ENCODE peak calls at places on chromosome 17, in six cellular contexts. N is gastrocnemius medialis, C is stromal cell of bone marrow, K is left ventricle myocardium superior, D is cardiac fibroblast, G is C1 segment of cervical spinal cord. L is an unnamed sample.

GRCh38 chr17:75940727-75941441 is at the start of gene FBF1:
- DNase-seq in N (peak; percentile 93), C (peak; percentile 92), K (peak; percentile 96), D (peak; percentile 93), G (peak; percentile 94), L (peak; percentile 94)

GRCh38 chr17:81487487-81488275 is 24.9 kb downstream of the ACTG1 start:
- DNase-seq in N (peak; percentile 73), C (peak; percentile 54), K (peak; percentile 93), D (peak; percentile 68), G (peak; percentile 54), L (peak; percentile 62)

GRCh38 chr17:48012151-48012520 is 25.5 kb downstream of the COPZ2 start:
- DNase-seq in N (no peak), C (no peak), K (peak; percentile 68), D (no peak), G (no peak), L (peak; percentile 37)

GRCh38 chr17:81948635-81949378 is 1.8 kb upstream of the MYADML2 start:
- DNase-seq in N (no peak), C (no peak), K (no peak), D (no peak), G (no peak), L (no peak)

GRCh38 chr17:37312137-37312923 is 63.5 kb upstream of the C17orf78 start:
- DNase-seq in N (no peak), C (no peak), K (no peak), D (peak; percentile 19), G (no peak), L (no peak)

GRCh38 chr17:61168506-61168905 is 231.1 kb upstream of the TBX2 start:
- DNase-seq in N (no peak), C (no peak), K (no peak), D (no peak), G (no peak), L (peak; percentile 40)

GRCh38 chr17:73731733-73732132 is 87.5 kb upstream of the SDK2 start:
- DNase-seq in N (no peak), C (no peak), K (no peak), D (no peak), G (no peak), L (no peak)

GRCh38 chr17:44314869-44315661 is 6.7 kb downstream of the RUNDC3A start:
- DNase-seq in N (no peak), C (no peak), K (no peak), D (peak; percentile 22), G (no peak), L (no peak)

GRCh38 chr17:1374426-1375177 is 25.4 kb downstream of the YWHAE start:
- DNase-seq in N (no peak), C (no peak), K (no peak), D (no peak), G (no peak), L (no peak)

GRCh38 chr17:45784583-45785372 is 658 bp downstream of the CRHR1 start:
- DNase-seq in N (no peak), C (no peak), K (peak; percentile 37), D (no peak), G (no peak), L (no peak)

GRCh38 chr17:52025231-52025630 is 133.3 kb downstream of the CA10 start:
- DNase-seq in N (no peak), C (peak; percentile 20), K (no peak), D (peak; percentile 5), G (no peak), L (no peak)

GRCh38 chr17:17351901-17352781 is 49.0 kb downstream of the NT5M start:
- DNase-seq in N (peak; percentile 49), C (no peak), K (peak; percentile 67), D (peak; percentile 56), G (no peak), L (peak; percentile 33)

GRCh38 chr17:32564325-32564724 is 77.5 kb downstream of the CDK5R1 start:
- DNase-seq in N (no peak), C (no peak), K (no peak), D (no peak), G (no peak), L (no peak)

GRCh38 chr17:44967026-44967906 is 837 bp downstream of the C1QL1 start:
- DNase-seq in N (no peak), C (no peak), K (no peak), D (no peak), G (no peak), L (no peak)

GRCh38 chr17:55794681-55795080 is 43.8 kb downstream of the PCTP start:
- DNase-seq in N (no peak), C (no peak), K (no peak), D (no peak), G (no peak), L (no peak)

GRCh38 chr17:50102164-50102991 is 7.2 kb downstream of the PDK2 start:
- DNase-seq in N (peak; percentile 93), C (no peak), K (peak; percentile 91), D (no peak), G (peak; percentile 42), L (no peak)

GRCh38 chr17:7557825-7558543 is 566 bp upstream of the TNFSF13 start:
- DNase-seq in N (peak; percentile 80), C (peak; percentile 54), K (peak; percentile 91), D (peak; percentile 82), G (peak; percentile 88), L (peak; percentile 75)

GRCh38 chr17:31583795-31584340 is 192.4 kb downstream of the RAB11FIP4 start:
- DNase-seq in N (no peak), C (no peak), K (no peak), D (no peak), G (no peak), L (no peak)

GRCh38 chr17:79242873-79243602 is 168.4 kb downstream of the ENGASE start:
- DNase-seq in N (no peak), C (no peak), K (no peak), D (no peak), G (no peak), L (peak; percentile 2)

GRCh38 chr17:56639517-56639916 is 46.0 kb downstream of the NOG start:
- DNase-seq in N (no peak), C (no peak), K (no peak), D (no peak), G (no peak), L (no peak)

GRCh38 chr17:14098246-14098645 is 28.9 kb downstream of the COX10 start:
- DNase-seq in N (no peak), C (no peak), K (no peak), D (no peak), G (no peak), L (peak; percentile 5)

GRCh38 chr17:61837175-61838051 is 25.9 kb downstream of the BRIP1 start:
- DNase-seq in N (no peak), C (peak; percentile 45), K (peak; percentile 48), D (peak; percentile 87), G (no peak), L (peak; percentile 88)

GRCh38 chr17:45262516-45263476 is 902 bp upstream of the SPATA32 start:
- DNase-seq in N (no peak), C (no peak), K (peak; percentile 59), D (peak; percentile 58), G (no peak), L (peak; percentile 86)

GRCh38 chr17:28549274-28550132 is 2.9 kb downstream of the UNC119 start:
- DNase-seq in N (no peak), C (no peak), K (no peak), D (no peak), G (no peak), L (no peak)

GRCh38 chr17:70365098-70365583 is 195.8 kb downstream of the KCNJ2 start:
- DNase-seq in N (no peak), C (peak; percentile 42), K (no peak), D (peak; percentile 58), G (no peak), L (peak; percentile 93)

GRCh38 chr17:47995241-47995935 is 24.5 kb downstream of the CDK5RAP3 start:
- DNase-seq in N (no peak), C (no peak), K (no peak), D (no peak), G (no peak), L (no peak)

GRCh38 chr17:49456172-49456965 is 38.7 kb upstream of the NGFR start:
- DNase-seq in N (no peak), C (peak; percentile 74), K (no peak), D (peak; percentile 71), G (no peak), L (peak; percentile 78)

GRCh38 chr17:47807421-47807820 is 14.2 kb downstream of the OSBPL7 start:
- DNase-seq in N (no peak), C (no peak), K (no peak), D (no peak), G (no peak), L (no peak)

GRCh38 chr17:78940708-78941107 is 15.5 kb upstream of the TIMP2 start:
- DNase-seq in N (no peak), C (no peak), K (no peak), D (no peak), G (no peak), L (peak; percentile 75)

GRCh38 chr17:253091-253846 is 71.8 kb upstream of the DOC2B start:
- DNase-seq in N (peak; percentile 1), C (no peak), K (no peak), D (no peak), G (no peak), L (no peak)

GRCh38 chr17:19336938-19337711 is 25.4 kb downstream of the B9D1 start:
- DNase-seq in N (no peak), C (no peak), K (peak; percentile 53), D (no peak), G (peak; percentile 44), L (no peak)

GRCh38 chr17:10737168-10737622 is 7.4 kb upstream of the TMEM220 start:
- DNase-seq in N (peak; percentile 40), C (peak; percentile 36), K (peak; percentile 47), D (peak; percentile 70), G (peak; percentile 17), L (peak; percentile 76)

GRCh38 chr17:80279895-80280294 is 19.2 kb downstream of the RNF213 start:
- DNase-seq in N (no peak), C (peak; percentile 67), K (peak; percentile 81), D (peak; percentile 89), G (no peak), L (peak; percentile 97)

GRCh38 chr17:73850426-73850825 is 206.2 kb upstream of the SDK2 start:
- DNase-seq in N (no peak), C (no peak), K (no peak), D (no peak), G (no peak), L (no peak)

GRCh38 chr17:18322522-18322921 is 7.4 kb downstream of the SMCR8 start:
- DNase-seq in N (no peak), C (no peak), K (no peak), D (no peak), G (no peak), L (no peak)

GRCh38 chr17:2736956-2737355 is 12.5 kb downstream of the CCDC92B start:
- DNase-seq in N (no peak), C (no peak), K (no peak), D (no peak), G (no peak), L (no peak)

GRCh38 chr17:45405250-45406086 is 27.2 kb downstream of the ARHGAP27 start:
- DNase-seq in N (no peak), C (no peak), K (peak; percentile 38), D (no peak), G (no peak), L (peak; percentile 19)